ENCODE peak calls at places on chromosome 13, in five cellular contexts. W is PC-3, D is AG04450, I is GM18507, L is ELR. B is an unnamed sample.

GRCh38 chr13:26604784-26605183 is 47.3 kb downstream of the WASF3 start:
- DNase-seq in W (no peak), D (no peak), I (no peak), L (no peak), B (no peak)

GRCh38 chr13:67223024-67223423 is 7.1 kb downstream of the PCDH9 start:
- DNase-seq in W (peak; percentile 6), D (no peak), I (no peak), L (peak; percentile 62), B (no peak)

GRCh38 chr13:43792456-43792855 is 5.7 kb upstream of the ENOX1 start:
- DNase-seq in W (peak; percentile 10), D (no peak), I (no peak), L (no peak), B (no peak)

GRCh38 chr13:97944396-97945029 is 9.0 kb upstream of the IPO5 start:
- DNase-seq in W (peak; percentile 87), D (no peak), I (no peak), L (peak; percentile 56), B (no peak)

GRCh38 chr13:30373727-30374126 is 48.6 kb upstream of the UBE2L5 start:
- DNase-seq in W (no peak), D (no peak), I (no peak), L (no peak), B (no peak)

GRCh38 chr13:93249259-93249917 is 22.8 kb downstream of the GPC6 start:
- DNase-seq in W (peak; percentile 85), D (peak; percentile 69), I (no peak), L (peak; percentile 94), B (no peak)

GRCh38 chr13:26528527-26528926 is 29.0 kb upstream of the WASF3 start:
- DNase-seq in W (no peak), D (no peak), I (no peak), L (no peak), B (no peak)

GRCh38 chr13:53150568-53150967 is 122.0 kb downstream of the OLFM4 start:
- DNase-seq in W (no peak), D (no peak), I (no peak), L (no peak), B (no peak)

GRCh38 chr13:112619730-112620639 is 32.0 kb upstream of the TUBGCP3 start:
- DNase-seq in W (no peak), D (no peak), I (no peak), L (peak; percentile 19), B (peak; percentile 74)

GRCh38 chr13:92355213-92355612 is 871.4 kb upstream of the GPC6 start:
- DNase-seq in W (peak; percentile 1), D (no peak), I (no peak), L (peak; percentile 1), B (no peak)

GRCh38 chr13:40060318-40061007 is 405.0 kb downstream of the COG6 start:
- DNase-seq in W (peak; percentile 60), D (no peak), I (peak; percentile 22), L (peak; percentile 36), B (no peak)

GRCh38 chr13:72180253-72180952 is 313.4 kb upstream of the DACH1 start:
- DNase-seq in W (peak; percentile 90), D (no peak), I (no peak), L (peak; percentile 46), B (no peak)